ENCODE peak calls at places on chromosomes 2 and 18, in nine cellular contexts. V, D, J, B, C, I, U, G and L are unnamed samples.

GRCh38 chr2:200051621-200051945 is 96.2 kb downstream of the MAIP1 start:
- DNase-seq in V (no peak), D (no peak), J (no peak), B (no peak), C (no peak), I (no peak), U (no peak), G (no peak), L (no peak)

GRCh38 chr18:47863041-47863440 is 67.4 kb downstream of the SMAD2 start:
- DNase-seq in V (no peak), D (no peak), J (no peak), B (no peak), C (no peak), I (no peak), U (no peak), G (no peak), L (no peak)

GRCh38 chr2:38315707-38316333 is 61.3 kb downstream of the ATL2 start:
- DNase-seq in V (peak; percentile 67), D (no peak), J (peak; percentile 31), B (no peak), C (no peak), I (peak; percentile 58), U (no peak), G (no peak), L (no peak)

GRCh38 chr2:239608723-239609122 is 207.9 kb upstream of the HDAC4 start:
- DNase-seq in V (no peak), D (no peak), J (no peak), B (no peak), C (no peak), I (no peak), U (peak; percentile 50), G (no peak), L (peak; percentile 56)

GRCh38 chr18:77205769-77206168 is 43.9 kb upstream of the GALR1 start:
- DNase-seq in V (no peak), D (no peak), J (no peak), B (no peak), C (no peak), I (no peak), U (no peak), G (no peak), L (no peak)

GRCh38 chr2:56390644-56391043 is 206.9 kb downstream of the CCDC85A start:
- DNase-seq in V (peak; percentile 35), D (no peak), J (no peak), B (no peak), C (no peak), I (no peak), U (no peak), G (no peak), L (no peak)

GRCh38 chr2:24838541-24838940 is 45.3 kb downstream of the CENPO start:
- DNase-seq in V (no peak), D (no peak), J (no peak), B (no peak), C (no peak), I (no peak), U (no peak), G (no peak), L (no peak)

GRCh38 chr18:28007841-28008240 is 169.1 kb downstream of the CDH2 start:
- DNase-seq in V (no peak), D (no peak), J (no peak), B (no peak), C (no peak), I (no peak), U (no peak), G (no peak), L (no peak)

GRCh38 chr2:101106453-101107181 is 44.6 kb downstream of the TBC1D8 start:
- DNase-seq in V (peak; percentile 74), D (no peak), J (no peak), B (peak; percentile 56), C (no peak), I (no peak), U (no peak), G (no peak), L (no peak)

GRCh38 chr2:73203055-73203681 is 794 bp downstream of the NOTO start:
- DNase-seq in V (no peak), D (no peak), J (no peak), B (no peak), C (no peak), I (no peak), U (no peak), G (no peak), L (no peak)

GRCh38 chr2:105396254-105397024 is 2.4 kb downstream of the FHL2 start:
- DNase-seq in V (peak; percentile 90), D (no peak), J (peak; percentile 95), B (peak; percentile 74), C (peak; percentile 78), I (peak; percentile 79), U (peak; percentile 74), G (peak; percentile 79), L (no peak)

GRCh38 chr2:127226520-127227263 is 6.6 kb upstream of the CYP27C1 start:
- DNase-seq in V (peak; percentile 83), D (peak; percentile 67), J (peak; percentile 23), B (peak; percentile 72), C (peak; percentile 86), I (peak; percentile 14), U (no peak), G (peak; percentile 73), L (no peak)

GRCh38 chr2:182616471-182617393 is 99.3 kb upstream of the DNAJC10 start:
- DNase-seq in V (peak; percentile 96), D (no peak), J (no peak), B (no peak), C (no peak), I (no peak), U (no peak), G (no peak), L (no peak)

GRCh38 chr2:166373951-166374350 is 1.8 kb downstream of the SCN9A start:
- DNase-seq in V (no peak), D (no peak), J (no peak), B (no peak), C (peak; percentile 9), I (peak; percentile 94), U (no peak), G (no peak), L (no peak)

GRCh38 chr2:15446961-15447360 is 114.2 kb downstream of the NBAS start:
- DNase-seq in V (no peak), D (no peak), J (no peak), B (no peak), C (no peak), I (no peak), U (no peak), G (no peak), L (no peak)

GRCh38 chr18:57803119-57803969 is at the start of gene ATP8B1:
- DNase-seq in V (peak; percentile 86), D (peak; percentile 98), J (peak; percentile 78), B (peak; percentile 98), C (peak; percentile 96), I (peak; percentile 11), U (peak; percentile 84), G (peak; percentile 97), L (no peak)

GRCh38 chr2:119360423-119360966 is 6.1 kb downstream of the C2orf76 start:
- DNase-seq in V (no peak), D (no peak), J (no peak), B (no peak), C (no peak), I (no peak), U (no peak), G (no peak), L (no peak)

GRCh38 chr2:21787931-21788330 is 664.2 kb downstream of the TDRD15 start:
- DNase-seq in V (no peak), D (no peak), J (no peak), B (no peak), C (no peak), I (no peak), U (no peak), G (no peak), L (no peak)

GRCh38 chr2:174395284-174395968 is at the start of gene SCRN3:
- DNase-seq in V (peak; percentile 85), D (peak; percentile 81), J (peak; percentile 68), B (peak; percentile 80), C (peak; percentile 87), I (peak; percentile 91), U (peak; percentile 84), G (peak; percentile 64), L (peak; percentile 88)
- TF ChIP-seq POLR2A in V (peak; percentile 49), D (no peak), J (peak; percentile 28), B (no peak), C (peak; percentile 33), I (peak; percentile 88), U (no peak), G (no peak), L (no peak)

GRCh38 chr2:232592687-232593407 is 40.6 kb upstream of the EFHD1 start:
- DNase-seq in V (peak; percentile 70), D (peak; percentile 41), J (peak; percentile 77), B (no peak), C (peak; percentile 68), I (peak; percentile 6), U (no peak), G (no peak), L (no peak)
- TF ChIP-seq POLR2AphosphoS5 in V (no peak), D (peak; percentile 85), J (no peak), B (no peak), C (peak; percentile 38), I (no peak), U (no peak), G (no peak), L (no peak)

GRCh38 chr2:170813611-170814550 is 2.8 kb upstream of the GAD1 start:
- DNase-seq in V (peak; percentile 33), D (no peak), J (no peak), B (no peak), C (no peak), I (peak; percentile 70), U (no peak), G (no peak), L (no peak)
- H3K4me3 ChIP-seq in V (no peak overlapping the region), D (no peak overlapping the region), J (no peak overlapping the region), B (no peak overlapping the region), C (no peak overlapping the region), I (no peak overlapping the region), U (no peak overlapping the region), G (no peak overlapping the region), L (no peak overlapping the region)

GRCh38 chr2:177391822-177392372 is 676 bp upstream of the AGPS start:
- DNase-seq in V (no peak), D (no peak), J (no peak), B (no peak), C (no peak), I (peak; percentile 25), U (no peak), G (no peak), L (no peak)

GRCh38 chr2:177394622-177395021 is 2.0 kb downstream of the AGPS start:
- DNase-seq in V (no peak), D (no peak), J (no peak), B (no peak), C (no peak), I (no peak), U (no peak), G (no peak), L (no peak)

GRCh38 chr2:177393824-177394614 is 1.4 kb downstream of the AGPS start:
- DNase-seq in V (no peak), D (no peak), J (no peak), B (no peak), C (no peak), I (no peak), U (no peak), G (no peak), L (no peak)

GRCh38 chr2:177393381-177393780 is 808 bp downstream of the AGPS start:
- DNase-seq in V (no peak), D (no peak), J (no peak), B (no peak), C (peak; percentile 33), I (peak; percentile 41), U (no peak), G (no peak), L (no peak)

GRCh38 chr2:177392373-177393246 is at the start of gene AGPS:
- DNase-seq in V (peak; percentile 72), D (peak; percentile 22), J (peak; percentile 51), B (peak; percentile 77), C (peak; percentile 86), I (peak; percentile 94), U (peak; percentile 87), G (peak; percentile 59), L (no peak)
- TF ChIP-seq POLR2A in V (peak; percentile 85), D (no peak), J (peak; percentile 61), B (no peak), C (peak; percentile 71), I (peak; percentile 95), U (no peak), G (no peak), L (no peak)